ENCODE peak calls at places on chromosomes 4 and X, in five cellular contexts. One of them, this sample, is unnamed.
A peak's percentile ranks its signal among the peaks of the same experiment; 100 is the strongest.

GRCh38 chr4:10734697-10735096 is 50.1 kb upstream of the CLNK start:
- DNase-seq in H9: no peak
- DNase-seq in mesenchymal stem cell: no peak
- DNase-seq in trophoblast cell: no peak
- DNase-seq in H1: no peak
- DNase-seq in this sample: no peak

GRCh38 chr4:156710571-156711195 is 260.9 kb downstream of the PDGFC start:
- DNase-seq in H9: no peak
- DNase-seq in mesenchymal stem cell: no peak
- DNase-seq in trophoblast cell: no peak
- DNase-seq in H1: no peak
- DNase-seq in this sample: no peak

GRCh38 chrX:124033821-124034220 is 72.3 kb downstream of the STAG2 start:
- DNase-seq in H9: no peak
- DNase-seq in mesenchymal stem cell: peak; percentile 33
- DNase-seq in trophoblast cell: no peak
- DNase-seq in H1: no peak
- DNase-seq in this sample: no peak

GRCh38 chrX:17549005-17549685 is 174.1 kb downstream of the NHS start:
- DNase-seq in H9: no peak
- DNase-seq in mesenchymal stem cell: no peak
- DNase-seq in trophoblast cell: no peak
- DNase-seq in H1: no peak
- DNase-seq in this sample: no peak

GRCh38 chrX:136627381-136627780 is 20.6 kb upstream of the CD40LG start:
- DNase-seq in H9: no peak
- DNase-seq in mesenchymal stem cell: no peak
- DNase-seq in trophoblast cell: no peak
- DNase-seq in H1: no peak
- DNase-seq in this sample: no peak

GRCh38 chrX:130426531-130426930 is 24.7 kb downstream of the RBMX2 start:
- DNase-seq in H9: no peak
- DNase-seq in mesenchymal stem cell: no peak
- DNase-seq in trophoblast cell: no peak
- DNase-seq in H1: no peak
- DNase-seq in this sample: no peak

GRCh38 chr4:79083406-79084010 is 144.3 kb upstream of the PAQR3 start:
- DNase-seq in H9: no peak
- DNase-seq in mesenchymal stem cell: peak; percentile 22
- DNase-seq in trophoblast cell: no peak
- DNase-seq in H1: peak; percentile 13
- DNase-seq in this sample: peak; percentile 14

GRCh38 chrX:13891367-13892146 is 74.7 kb upstream of the GPM6B start:
- DNase-seq in H9: no peak
- DNase-seq in mesenchymal stem cell: no peak
- DNase-seq in trophoblast cell: no peak
- DNase-seq in H1: no peak
- DNase-seq in this sample: no peak

GRCh38 chrX:131977619-131978018 is 45.5 kb upstream of the STK26 start:
- DNase-seq in H9: no peak
- DNase-seq in mesenchymal stem cell: peak; percentile 71
- DNase-seq in trophoblast cell: peak; percentile 66
- DNase-seq in H1: no peak
- DNase-seq in this sample: no peak

GRCh38 chr4:76634239-76634638 is 199.2 kb downstream of the SHROOM3 start:
- DNase-seq in H9: no peak
- DNase-seq in mesenchymal stem cell: peak; percentile 88
- DNase-seq in trophoblast cell: peak; percentile 88
- DNase-seq in H1: no peak
- DNase-seq in this sample: no peak

GRCh38 chr4:110949516-110949915 is 326.6 kb upstream of the PITX2 start:
- DNase-seq in H9: no peak
- DNase-seq in mesenchymal stem cell: no peak
- DNase-seq in trophoblast cell: no peak
- DNase-seq in H1: no peak
- DNase-seq in this sample: no peak

GRCh38 chr4:122167369-122167768 is 15.2 kb downstream of the BLTP1 start:
- DNase-seq in H9: no peak
- DNase-seq in mesenchymal stem cell: no peak
- DNase-seq in trophoblast cell: no peak
- DNase-seq in H1: no peak
- DNase-seq in this sample: no peak

GRCh38 chrX:12978205-12979010 is 3.5 kb downstream of the TMSB4X start:
- DNase-seq in H9: peak; percentile 76
- DNase-seq in mesenchymal stem cell: peak; percentile 83
- DNase-seq in trophoblast cell: no peak
- DNase-seq in H1: no peak
- DNase-seq in this sample: no peak

GRCh38 chr4:86791126-86791525 is 58.1 kb downstream of the SLC10A6 start:
- DNase-seq in H9: peak; percentile 78
- DNase-seq in mesenchymal stem cell: no peak
- DNase-seq in trophoblast cell: peak; percentile 49
- DNase-seq in H1: peak; percentile 53
- DNase-seq in this sample: no peak

GRCh38 chr4:38099908-38100407 is 139.8 kb downstream of the PTTG2 start:
- DNase-seq in H9: no peak
- DNase-seq in mesenchymal stem cell: peak; percentile 95
- DNase-seq in trophoblast cell: peak; percentile 85
- DNase-seq in H1: no peak
- DNase-seq in this sample: no peak

GRCh38 chr4:165394275-165394674 is 15.5 kb downstream of the CPE start:
- DNase-seq in H9: no peak
- DNase-seq in mesenchymal stem cell: peak; percentile 82
- DNase-seq in trophoblast cell: no peak
- DNase-seq in H1: no peak
- DNase-seq in this sample: no peak

GRCh38 chrX:23503835-23504539 is 163.3 kb upstream of the PRDX4 start:
- DNase-seq in H9: peak; percentile 78
- DNase-seq in mesenchymal stem cell: peak; percentile 19
- DNase-seq in trophoblast cell: peak; percentile 92
- DNase-seq in H1: no peak
- DNase-seq in this sample: no peak

GRCh38 chrX:30653415-30654131 is at the start of gene GK:
- DNase-seq in H9: peak; percentile 28
- DNase-seq in mesenchymal stem cell: peak; percentile 31
- DNase-seq in trophoblast cell: no peak
- DNase-seq in H1: no peak
- DNase-seq in this sample: peak; percentile 14

GRCh38 chrX:68743754-68744153 is 85.1 kb upstream of the EFNB1 start:
- DNase-seq in H9: no peak
- DNase-seq in mesenchymal stem cell: no peak
- DNase-seq in trophoblast cell: no peak
- DNase-seq in H1: no peak
- DNase-seq in this sample: no peak

GRCh38 chr4:160136021-160136420 is 1033.1 kb downstream of the RAPGEF2 start:
- DNase-seq in H9: no peak
- DNase-seq in mesenchymal stem cell: peak; percentile 2
- DNase-seq in trophoblast cell: peak; percentile 4
- DNase-seq in H1: no peak
- DNase-seq in this sample: no peak

GRCh38 chrX:129678176-129678880 is 23.6 kb upstream of the APLN start:
- DNase-seq in H9: no peak
- DNase-seq in mesenchymal stem cell: no peak
- DNase-seq in trophoblast cell: no peak
- DNase-seq in H1: no peak
- DNase-seq in this sample: no peak

GRCh38 chrX:1591863-1592127 is 391 bp downstream of the AKAP17A start:
- DNase-seq in H9: no peak
- DNase-seq in mesenchymal stem cell: peak; percentile 23
- DNase-seq in trophoblast cell: no peak
- DNase-seq in H1: no peak
- DNase-seq in this sample: no peak

GRCh38 chr4:48779095-48779997 is 733 bp downstream of the FRYL start:
- DNase-seq in H9: peak; percentile 40
- DNase-seq in mesenchymal stem cell: peak; percentile 71
- DNase-seq in trophoblast cell: peak; percentile 64
- DNase-seq in H1: no peak
- DNase-seq in this sample: peak; percentile 67

GRCh38 chr4:144709159-144709558 is 63.2 kb downstream of the HHIP start:
- DNase-seq in H9: no peak
- DNase-seq in mesenchymal stem cell: peak; percentile 21
- DNase-seq in trophoblast cell: no peak
- DNase-seq in H1: no peak
- DNase-seq in this sample: no peak

GRCh38 chr4:176579233-176579632 is 213.5 kb downstream of the VEGFC start:
- DNase-seq in H9: no peak
- DNase-seq in mesenchymal stem cell: peak; percentile 83
- DNase-seq in trophoblast cell: no peak
- DNase-seq in H1: no peak
- DNase-seq in this sample: no peak

GRCh38 chr4:94358101-94358500 is 15.5 kb upstream of the HPGDS start:
- DNase-seq in H9: no peak
- DNase-seq in mesenchymal stem cell: no peak
- DNase-seq in trophoblast cell: no peak
- DNase-seq in H1: no peak
- DNase-seq in this sample: no peak

GRCh38 chr4:56861365-56861764 is 39.9 kb upstream of the SPINK2 start:
- DNase-seq in H9: peak; percentile 53
- DNase-seq in mesenchymal stem cell: peak; percentile 6
- DNase-seq in trophoblast cell: peak; percentile 25
- DNase-seq in H1: no peak
- DNase-seq in this sample: no peak

GRCh38 chrX:153969904-153970397 is 1.7 kb downstream of the HCFC1 start:
- DNase-seq in H9: no peak
- DNase-seq in mesenchymal stem cell: peak; percentile 53
- DNase-seq in trophoblast cell: peak; percentile 17
- DNase-seq in H1: no peak
- DNase-seq in this sample: no peak

GRCh38 chrX:120244735-120245498 is 5.7 kb upstream of the ZBTB33 start:
- DNase-seq in H9: peak; percentile 75
- DNase-seq in mesenchymal stem cell: peak; percentile 79
- DNase-seq in trophoblast cell: peak; percentile 78
- DNase-seq in H1: no peak
- DNase-seq in this sample: peak; percentile 44
- H2BK12ac ChIP-seq in H9: no peak overlapping the region
- H2BK12ac ChIP-seq in mesenchymal stem cell: no peak overlapping the region
- H2BK12ac ChIP-seq in trophoblast cell: no peak overlapping the region
- H2BK12ac ChIP-seq in H1: no peak overlapping the region
- H2BK12ac ChIP-seq in this sample: no peak overlapping the region

GRCh38 chrX:48978226-48978625 is 6.6 kb upstream of the KCND1 start:
- DNase-seq in H9: no peak
- DNase-seq in mesenchymal stem cell: no peak
- DNase-seq in trophoblast cell: no peak
- DNase-seq in H1: no peak
- DNase-seq in this sample: no peak

GRCh38 chrX:48983081-48983480 is 11.4 kb upstream of the KCND1 start:
- DNase-seq in H9: no peak
- DNase-seq in mesenchymal stem cell: no peak
- DNase-seq in trophoblast cell: no peak
- DNase-seq in H1: no peak
- DNase-seq in this sample: no peak

GRCh38 chrX:48975541-48975940 is 3.9 kb upstream of the KCND1 start:
- DNase-seq in H9: no peak
- DNase-seq in mesenchymal stem cell: no peak
- DNase-seq in trophoblast cell: no peak
- DNase-seq in H1: no peak
- DNase-seq in this sample: no peak

GRCh38 chrX:48976086-48976485 is 4.4 kb upstream of the KCND1 start:
- DNase-seq in H9: no peak
- DNase-seq in mesenchymal stem cell: no peak
- DNase-seq in trophoblast cell: no peak
- DNase-seq in H1: no peak
- DNase-seq in this sample: no peak

DNA sequence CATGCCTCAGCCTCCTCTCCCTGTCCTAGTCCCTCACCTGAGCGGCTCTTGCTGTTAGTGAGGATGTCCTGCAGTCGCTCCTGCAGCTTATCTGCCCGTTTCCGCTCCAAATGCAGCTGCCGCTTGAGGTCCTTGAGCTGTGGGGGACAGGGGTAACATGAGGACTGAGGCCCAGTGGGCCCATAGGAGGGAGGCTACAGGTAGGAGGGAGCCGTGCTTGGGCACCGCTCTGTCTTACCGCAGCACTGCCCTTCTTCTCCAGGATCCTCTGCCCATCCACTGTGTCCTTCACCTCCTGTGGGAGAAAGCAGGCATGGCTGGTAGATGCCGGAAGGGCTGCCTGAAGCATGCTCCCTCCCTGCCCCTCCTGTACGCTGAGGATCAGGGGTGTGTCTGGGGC is 9.5 kb upstream of the KCND1 start:
- DNase-seq in H9: no peak
- DNase-seq in mesenchymal stem cell: no peak
- DNase-seq in trophoblast cell: no peak
- DNase-seq in H1: no peak
- DNase-seq in this sample: no peak
- H2BK12ac ChIP-seq in H9: no peak overlapping the region
- H2BK12ac ChIP-seq in mesenchymal stem cell: no peak overlapping the region
- H2BK12ac ChIP-seq in trophoblast cell: no peak overlapping the region
- H2BK12ac ChIP-seq in H1: no peak overlapping the region
- H2BK12ac ChIP-seq in this sample: no peak overlapping the region

GRCh38 chrX:44432641-44433040 is 89.2 kb upstream of the EFHC2 start:
- DNase-seq in H9: no peak
- DNase-seq in mesenchymal stem cell: peak; percentile 36
- DNase-seq in trophoblast cell: no peak
- DNase-seq in H1: peak; percentile 29
- DNase-seq in this sample: peak; percentile 65

GRCh38 chrX:44435047-44435446 is 91.6 kb upstream of the EFHC2 start:
- DNase-seq in H9: no peak
- DNase-seq in mesenchymal stem cell: no peak
- DNase-seq in trophoblast cell: no peak
- DNase-seq in H1: no peak
- DNase-seq in this sample: no peak

GRCh38 chrX:44428989-44429627 is 85.6 kb upstream of the EFHC2 start:
- DNase-seq in H9: no peak
- DNase-seq in mesenchymal stem cell: no peak
- DNase-seq in trophoblast cell: peak; percentile 81
- DNase-seq in H1: no peak
- DNase-seq in this sample: no peak

GRCh38 chrX:44431206-44431605 is 87.7 kb upstream of the EFHC2 start:
- DNase-seq in H9: no peak
- DNase-seq in mesenchymal stem cell: peak; percentile 14
- DNase-seq in trophoblast cell: peak; percentile 5
- DNase-seq in H1: no peak
- DNase-seq in this sample: no peak

GRCh38 chrX:44433556-44433955 is 90.1 kb upstream of the EFHC2 start:
- DNase-seq in H9: no peak
- DNase-seq in mesenchymal stem cell: no peak
- DNase-seq in trophoblast cell: no peak
- DNase-seq in H1: no peak
- DNase-seq in this sample: no peak
- H2BK12ac ChIP-seq in H9: no peak overlapping the region
- H2BK12ac ChIP-seq in mesenchymal stem cell: no peak overlapping the region
- H2BK12ac ChIP-seq in trophoblast cell: no peak overlapping the region
- H2BK12ac ChIP-seq in H1: no peak overlapping the region
- H2BK12ac ChIP-seq in this sample: no peak overlapping the region

GRCh38 chr4:115920637-115921036 is 807.2 kb upstream of the NDST4 start:
- DNase-seq in H9: no peak
- DNase-seq in mesenchymal stem cell: no peak
- DNase-seq in trophoblast cell: no peak
- DNase-seq in H1: no peak
- DNase-seq in this sample: no peak
- H2BK12ac ChIP-seq in H9: no peak overlapping the region
- H2BK12ac ChIP-seq in mesenchymal stem cell: no peak overlapping the region
- H2BK12ac ChIP-seq in trophoblast cell: no peak overlapping the region
- H2BK12ac ChIP-seq in H1: no peak overlapping the region
- H2BK12ac ChIP-seq in this sample: no peak overlapping the region